ENCODE peak calls at places on chromosomes 13 and 19, in eight cellular contexts. X is adipocyte, W is fibroblast of lung, H is GM23248, I is MM.1S, Q is mammary epithelial cell, D is IMR-90, Z is HepG2. J is an unnamed sample.

GRCh38 chr19:45476349-45476717 is 8.5 kb downstream of the FOSB start:
- DNase-seq in H (peak; percentile 10), X (no peak), I (no peak), D (peak; percentile 16), Q (no peak), W (no peak), Z (no peak), J (no peak)

GRCh38 chr13:107964356-107964755 is 251.0 kb downstream of the LIG4 start:
- DNase-seq in W (no peak), X (no peak), H (no peak), D (no peak), Q (no peak), Z (no peak), I (no peak), J (no peak)

GRCh38 chr13:112722433-112723250 is 32.8 kb downstream of the ATP11A start:
- DNase-seq in W (peak; percentile 96), Z (peak; percentile 78), X (peak; percentile 32), I (no peak), D (peak; percentile 98), H (peak; percentile 65), Q (peak; percentile 35), J (peak; percentile 77)

GRCh38 chr19:43820098-43820860 is 6.8 kb upstream of the ZNF283 start:
- DNase-seq in Z (no peak), D (peak; percentile 42), I (no peak), X (peak; percentile 55), Q (peak; percentile 57), W (peak; percentile 56), H (peak; percentile 78), J (no peak)

GRCh38 chr19:2586196-2586595 is 110.3 kb downstream of the GADD45B start:
- DNase-seq in X (no peak), Z (no peak), Q (no peak), I (no peak), W (no peak), H (no peak), D (no peak), J (no peak)

GRCh38 chr13:24910502-24911134 is 146.6 kb downstream of the RNF17 start:
- DNase-seq in D (peak; percentile 6), Q (no peak), Z (no peak), H (no peak), X (peak; percentile 43), I (no peak), W (no peak), J (no peak)

GRCh38 chr13:31172535-31172934 is 10.8 kb upstream of the HSPH1 start:
- DNase-seq in I (no peak), Z (peak; percentile 94), W (peak; percentile 90), X (peak; percentile 77), H (peak; percentile 82), D (peak; percentile 84), Q (peak; percentile 90), J (peak; percentile 96)

GRCh38 chr13:70191034-70191433 is 82.8 kb upstream of the KLHL1 start:
- DNase-seq in I (no peak), W (no peak), Q (no peak), Z (no peak), X (no peak), D (no peak), H (no peak), J (no peak)

GRCh38 chr13:95005300-95005699 is 293.0 kb upstream of the SOX21 start:
- DNase-seq in X (no peak), H (no peak), W (no peak), Z (no peak), Q (no peak), I (no peak), D (no peak), J (no peak)

GRCh38 chr13:95002126-95002525 is 289.8 kb upstream of the SOX21 start:
- DNase-seq in I (no peak), W (no peak), H (no peak), Q (no peak), Z (peak; percentile 46), D (no peak), X (no peak), J (peak; percentile 46)

GRCh38 chr13:94999871-95000270 is 287.5 kb upstream of the SOX21 start:
- DNase-seq in D (no peak), I (no peak), W (peak; percentile 40), X (peak; percentile 3), H (no peak), Z (no peak), Q (peak; percentile 38), J (peak; percentile 40)

GRCh38 chr13:95007322-95007721 is 293.9 kb downstream of the ABCC4 start:
- DNase-seq in W (no peak), D (no peak), H (no peak), Z (no peak), X (no peak), Q (no peak), I (no peak), J (no peak)

DNA sequence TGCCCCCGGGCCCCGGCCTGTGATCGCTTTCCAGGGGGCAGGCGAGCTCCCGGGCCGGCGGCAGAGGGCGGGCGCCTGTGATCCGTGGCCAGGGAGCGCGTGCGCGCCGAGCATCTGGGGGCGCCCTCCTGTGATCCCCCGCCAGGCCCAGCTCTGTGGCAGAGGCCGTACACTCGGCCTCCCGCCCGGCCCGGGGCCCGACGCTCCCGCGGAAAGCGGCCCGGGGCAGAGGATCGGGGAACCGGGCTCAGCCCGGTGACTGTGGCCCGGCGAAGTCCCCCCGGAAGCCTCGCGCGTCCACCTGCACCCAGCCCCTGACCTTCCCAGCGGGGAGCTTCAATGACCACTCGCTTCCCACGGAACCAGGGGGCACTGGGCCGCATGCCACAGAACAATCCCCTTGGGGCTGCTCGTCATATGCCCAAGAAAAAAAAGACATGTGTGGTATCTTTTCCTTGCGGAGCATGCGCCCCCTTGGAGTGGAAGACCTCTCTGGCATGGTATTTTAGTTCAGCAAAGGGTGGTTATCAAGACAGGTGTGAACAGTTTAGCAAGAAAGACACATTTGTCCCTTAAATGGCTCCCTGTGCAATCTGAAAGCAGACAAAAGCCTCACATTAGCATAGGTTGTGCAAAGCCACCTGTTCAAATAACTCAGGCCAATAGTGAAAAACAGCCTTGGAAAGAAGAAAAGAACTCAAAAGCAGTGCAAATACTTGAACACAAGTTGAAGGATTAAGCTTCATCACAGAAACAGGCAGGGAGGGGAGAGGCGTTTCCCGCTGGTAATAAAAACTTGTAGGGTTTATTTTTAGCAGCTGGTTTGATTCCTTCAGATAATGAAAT is 290.8 kb upstream of the SOX21 start:
- DNase-seq in Z (no peak), H (no peak), W (no peak), D (no peak), I (no peak), X (no peak), Q (no peak), J (no peak)
- H3K9ac ChIP-seq in Z (no peak overlapping the region), H (no peak overlapping the region), W (no peak overlapping the region), D (no peak overlapping the region), I (no peak overlapping the region), X (peak overlapping the region; percentile 35), Q (no peak overlapping the region), J (no peak overlapping the region)

DNA sequence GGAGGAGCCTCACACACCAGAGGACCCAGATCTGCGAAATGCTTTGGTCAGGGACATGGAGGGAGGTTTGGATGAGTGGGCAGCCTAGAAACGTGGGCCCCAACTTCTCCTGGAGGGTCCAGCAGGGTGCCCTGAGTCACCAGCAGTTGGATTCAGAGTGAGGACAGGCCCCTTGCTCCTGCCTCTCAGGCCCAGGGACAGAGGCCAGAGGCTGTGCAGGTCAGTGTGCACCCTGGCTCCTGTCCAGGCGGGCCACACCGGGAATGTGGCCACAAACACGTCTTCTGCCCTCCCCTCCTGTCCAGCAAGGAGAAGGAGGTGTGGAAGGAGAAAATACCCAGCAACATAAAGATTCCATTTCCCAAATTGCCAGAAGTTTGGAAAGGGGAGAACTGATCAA is 19.4 kb downstream of the IRS2 start:
- DNase-seq in I (no peak), D (no peak), W (no peak), X (no peak), Q (no peak), H (no peak), Z (no peak), J (no peak)
- H3K4me1 ChIP-seq in I (no peaks in the 10 kb centered on the region), D (no peaks in the 10 kb centered on the region), W (no peaks in the 10 kb centered on the region), X (peaks cover 40% of the 10 kb centered on the region), Q (peaks cover 30% of the 10 kb centered on the region), H (no peaks in the 10 kb centered on the region), Z (no peaks in the 10 kb centered on the region), J (no peaks in the 10 kb centered on the region)

GRCh38 chr19:14054721-14055120 is 7.2 kb downstream of the PALM3 start:
- DNase-seq in X (no peak), D (no peak), W (no peak), Q (no peak), I (no peak), H (no peak), Z (no peak), J (no peak)

GRCh38 chr19:14058182-14059092 is 3.4 kb downstream of the PALM3 start:
- DNase-seq in W (no peak), D (no peak), Q (no peak), H (no peak), X (no peak), Z (no peak), I (no peak), J (no peak)

GRCh38 chr19:14055396-14055795 is 6.5 kb downstream of the PALM3 start:
- DNase-seq in H (no peak), I (no peak), W (no peak), D (no peak), Z (no peak), X (no peak), Q (no peak), J (no peak)

GRCh38 chr19:14056069-14056666 is 5.7 kb downstream of the PALM3 start:
- DNase-seq in Z (no peak), Q (no peak), D (no peak), H (no peak), X (no peak), W (no peak), I (no peak), J (no peak)

DNA sequence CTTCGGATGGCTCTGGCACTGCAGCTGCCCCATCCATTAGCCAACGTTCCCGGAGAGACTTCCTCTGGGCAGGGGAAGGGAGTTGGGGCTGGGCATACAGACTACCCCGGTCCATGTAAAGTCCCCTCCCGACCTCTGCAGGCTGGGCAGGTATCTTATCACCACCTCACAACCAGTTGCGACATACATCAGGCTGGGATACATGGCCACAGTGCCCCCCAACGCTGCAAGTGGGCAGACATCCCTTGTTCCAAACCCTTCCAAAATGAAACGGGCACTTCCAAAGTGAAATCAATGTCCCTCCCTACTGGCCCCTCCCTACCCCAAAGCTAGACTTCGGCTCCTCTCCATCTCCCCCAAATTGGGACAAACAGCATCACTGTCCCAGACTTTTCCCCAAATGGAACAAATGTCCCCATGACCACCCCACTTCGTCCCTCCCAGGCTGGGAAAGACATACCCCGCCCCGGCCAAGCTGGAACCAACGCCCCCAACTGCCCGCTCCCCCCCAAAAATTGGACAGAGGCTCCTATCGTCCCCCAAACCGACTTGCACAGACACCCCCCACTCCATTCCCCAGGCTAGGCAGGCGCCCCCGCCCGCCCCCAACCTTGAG is 5.0 kb downstream of the PALM3 start:
- DNase-seq in D (no peak), H (no peak), Q (no peak), I (no peak), W (no peak), Z (no peak), X (no peak), J (no peak)
- H3K9ac ChIP-seq in D (no peak overlapping the region), H (no peak overlapping the region), Q (no peak overlapping the region), I (no peak overlapping the region), W (no peak overlapping the region), Z (no peak overlapping the region), X (no peak overlapping the region), J (no peak overlapping the region)

GRCh38 chr13:50910483-50910805 is 853 bp downstream of the RNASEH2B start:
- DNase-seq in X (peak; percentile 61), W (peak; percentile 62), H (peak; percentile 71), Z (peak; percentile 29), Q (no peak), D (peak; percentile 42), I (no peak), J (peak; percentile 25)

GRCh38 chr13:50907781-50908180 is 1.8 kb upstream of the RNASEH2B start:
- DNase-seq in H (no peak), Q (no peak), W (no peak), D (no peak), I (no peak), X (no peak), Z (no peak), J (no peak)

GRCh38 chr13:50909605-50910482 is at the start of gene RNASEH2B:
- DNase-seq in D (peak; percentile 40), H (peak; percentile 77), W (peak; percentile 67), Z (peak; percentile 58), Q (peak; percentile 40), I (peak; percentile 55), X (peak; percentile 81), J (peak; percentile 65)

GRCh38 chr13:50911051-50911690 is 1.6 kb downstream of the RNASEH2B start:
- DNase-seq in I (peak; percentile 27), X (peak; percentile 42), Z (peak; percentile 58), H (peak; percentile 39), W (peak; percentile 7), D (no peak), Q (peak; percentile 18), J (peak; percentile 19)

DNA sequence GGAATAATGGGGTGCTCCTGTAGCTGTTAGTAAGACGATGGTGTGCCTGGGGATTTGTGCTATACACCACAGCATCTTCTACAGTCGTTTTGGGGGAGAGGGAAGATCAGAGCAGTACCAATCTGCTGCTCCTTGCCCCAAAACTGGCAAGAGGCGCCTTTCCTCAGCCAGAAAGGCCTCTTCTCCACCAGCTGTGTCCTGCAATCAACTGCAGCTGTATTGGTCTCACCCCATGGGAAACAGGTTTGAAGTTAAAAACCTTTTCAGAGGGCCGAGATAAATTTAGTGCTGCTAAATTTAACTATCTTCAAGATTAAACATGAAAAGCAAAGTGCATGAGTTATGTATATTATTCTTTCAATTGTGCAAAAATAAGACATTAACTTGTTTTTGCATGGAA is 1.2 kb upstream of the RNASEH2B start:
- DNase-seq in Q (no peak), D (no peak), W (no peak), Z (no peak), I (peak; percentile 38), H (no peak), X (no peak), J (no peak)
- H3K4me1 ChIP-seq in Q (peaks cover 17% of the 10 kb centered on the region), D (peaks cover 7% of the 10 kb centered on the region), W (peaks cover 8% of the 10 kb centered on the region), Z (peaks cover 28% of the 10 kb centered on the region), I (peaks cover 22% of the 10 kb centered on the region), H (peaks cover 17% of the 10 kb centered on the region), X (peaks cover 14% of the 10 kb centered on the region), J (peaks cover 17% of the 10 kb centered on the region)